ENCODE peak calls at places on chromosomes 12 and 14, in four cellular contexts. E is endodermal cell; L is CD4-positive, alpha-beta T cell; N is AG04450. O is an unnamed sample.

GRCh38 chr14:73368621-73369020 is 89.7 kb downstream of the NUMB start:
- DNase-seq in E (no peak), L (no peak), N (no peak), O (no peak)

GRCh38 chr14:101956179-101956885 is 8.0 kb upstream of the DYNC1H1 start:
- DNase-seq in E (no peak), L (no peak), N (no peak), O (no peak)

GRCh38 chr12:48991247-48992050 is 7.7 kb downstream of the DDN start:
- DNase-seq in E (no peak), L (no peak), N (no peak), O (no peak)

GRCh38 chr14:73961192-73961591 is 11.1 kb downstream of the COQ6 start:
- DNase-seq in E (no peak), L (no peak), N (no peak), O (no peak)

GRCh38 chr14:21723431-21724045 is 49.9 kb upstream of the OR4E1 start:
- DNase-seq in E (peak), L (peak), N (no peak), O (peak)

GRCh38 chr12:618626-619025 is 44.6 kb downstream of the NINJ2 start:
- DNase-seq in E (peak), L (no peak), N (no peak), O (no peak)

GRCh38 chr14:57362356-57362755 is 28.0 kb upstream of the NAA30 start:
- DNase-seq in E (peak), L (no peak), N (no peak), O (no peak)

GRCh38 chr14:66140213-66140918 is 345.8 kb upstream of the CCDC196 start:
- DNase-seq in E (no peak), L (no peak), N (no peak), O (no peak)

GRCh38 chr14:100289916-100290606 is 16.2 kb downstream of the SLC25A29 start:
- DNase-seq in E (peak), L (no peak), N (no peak), O (no peak)

GRCh38 chr12:78387721-78388120 is 476.9 kb upstream of the SYT1 start:
- DNase-seq in E (no peak), L (no peak), N (no peak), O (no peak)

GRCh38 chr12:123832052-123832451 is 70.0 kb downstream of the DNAH10 start:
- DNase-seq in E (no peak), L (no peak), N (no peak), O (no peak)

GRCh38 chr14:75184447-75184846 is 8.0 kb upstream of the TMED10 start:
- DNase-seq in E (no peak), L (no peak), N (no peak), O (no peak)

GRCh38 chr12:72268386-72268785 is 3.8 kb upstream of the TRHDE start:
- DNase-seq in E (no peak), L (no peak), N (no peak), O (no peak)
- H3K27ac ChIP-seq in E (no peak), L (no peak), N (no peak), O (no peak)

DNA sequence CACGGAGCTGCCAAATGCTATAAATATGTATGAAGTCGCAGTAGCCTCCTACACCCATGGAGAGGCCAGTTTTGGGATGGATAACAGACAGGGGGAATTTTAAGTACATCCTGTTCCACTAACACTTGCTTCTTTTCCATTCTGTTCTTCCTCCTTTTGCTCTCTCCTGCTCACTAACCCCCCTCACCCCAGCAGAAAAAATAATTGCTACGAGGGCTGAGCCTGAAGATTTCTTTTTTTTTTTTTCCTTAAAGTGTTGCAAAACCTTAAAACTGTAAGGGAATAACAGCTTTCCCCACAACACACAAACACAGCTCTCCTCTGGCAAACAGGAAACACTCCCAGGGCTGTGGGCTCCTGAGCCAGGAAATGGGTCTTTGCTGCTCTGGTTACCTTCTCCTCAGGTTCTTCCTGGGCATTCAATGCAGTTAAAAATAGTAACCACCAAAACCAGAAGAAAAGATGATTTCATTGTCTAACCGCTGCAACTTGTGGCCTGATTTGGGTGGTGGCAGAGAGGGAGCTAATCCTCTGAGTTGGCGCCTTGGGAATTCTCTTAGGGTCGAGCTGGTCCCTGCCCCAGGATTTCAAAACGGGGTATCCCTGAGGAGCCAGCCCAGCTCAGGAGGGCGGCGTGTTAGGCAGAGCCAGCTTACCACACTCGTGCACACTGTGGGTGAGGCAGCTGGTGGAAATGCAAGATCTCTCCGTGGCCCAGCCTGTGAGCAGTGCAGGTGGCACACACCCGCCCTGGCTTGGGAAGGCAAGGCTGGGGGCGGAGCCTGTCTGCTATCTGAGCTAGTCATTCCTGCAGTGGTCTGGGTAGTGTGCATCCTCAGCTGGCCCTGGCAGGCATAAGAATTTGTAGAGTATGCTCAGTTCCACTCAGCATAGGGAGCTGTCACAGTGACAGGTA is 17.1 kb upstream of the EMP1 start:
- DNase-seq in E (peak), L (peak), N (no peak), O (no peak)
- H3K27ac ChIP-seq in E (no peak), L (no peak), N (peak), O (no peak)

GRCh38 chr14:32510815-32511214 is 181.7 kb downstream of the AKAP6 start:
- DNase-seq in E (no peak), L (no peak), N (no peak), O (no peak)
- H3K27ac ChIP-seq in E (no peak), L (no peak), N (peak), O (peak)

GRCh38 chr12:98883231-98883630 is 238.1 kb downstream of the APAF1 start:
- DNase-seq in E (no peak), L (no peak), N (no peak), O (peak)
- H3K27ac ChIP-seq in E (no peak), L (no peak), N (no peak), O (peak)

GRCh38 chr12:98371419-98371818 is 144.0 kb upstream of the TMPO start:
- DNase-seq in E (no peak), L (no peak), N (no peak), O (no peak)

GRCh38 chr12:98373982-98374381 is 141.4 kb upstream of the TMPO start:
- DNase-seq in E (peak), L (no peak), N (no peak), O (no peak)

GRCh38 chr12:98373019-98373554 is 142.3 kb upstream of the TMPO start:
- DNase-seq in E (peak), L (no peak), N (no peak), O (no peak)

GRCh38 chr12:98370976-98371375 is 144.4 kb upstream of the TMPO start:
- DNase-seq in E (no peak), L (no peak), N (no peak), O (no peak)

GRCh38 chr12:98372340-98373018 is 142.9 kb upstream of the TMPO start:
- DNase-seq in E (peak), L (no peak), N (no peak), O (no peak)
- H3K27ac ChIP-seq in E (no peak), L (no peak), N (no peak), O (no peak)